ENCODE peak calls at places on chromosomes 13 and 19, in five cellular contexts. One of them, this sample, is unnamed.

GRCh38 chr13:39876258-39876657 is 220.8 kb downstream of the COG6 start:
- DNase-seq in endothelial cell of umbilical vein: peak
- DNase-seq in AG04450: peak
- DNase-seq in CD4-positive, alpha-beta memory T cell: no peak
- DNase-seq in heart left ventricle: no peak
- DNase-seq in this sample: peak

GRCh38 chr13:43058318-43058674 is 34.9 kb downstream of the DNAJC15 start:
- DNase-seq in endothelial cell of umbilical vein: no peak
- DNase-seq in AG04450: no peak
- DNase-seq in CD4-positive, alpha-beta memory T cell: no peak
- DNase-seq in heart left ventricle: no peak
- DNase-seq in this sample: peak

GRCh38 chr13:40221460-40222201 is 444.8 kb downstream of the FOXO1 start:
- DNase-seq in endothelial cell of umbilical vein: no peak
- DNase-seq in AG04450: no peak
- DNase-seq in CD4-positive, alpha-beta memory T cell: peak
- DNase-seq in heart left ventricle: no peak
- DNase-seq in this sample: peak

GRCh38 chr19:679418-680286 is 3.5 kb downstream of the FSTL3 start:
- DNase-seq in endothelial cell of umbilical vein: peak
- DNase-seq in AG04450: peak
- DNase-seq in CD4-positive, alpha-beta memory T cell: peak
- DNase-seq in heart left ventricle: peak
- DNase-seq in this sample: no peak

GRCh38 chr19:3509566-3509989 is 3.5 kb downstream of the FZR1 start:
- DNase-seq in endothelial cell of umbilical vein: no peak
- DNase-seq in AG04450: no peak
- DNase-seq in CD4-positive, alpha-beta memory T cell: no peak
- DNase-seq in heart left ventricle: no peak
- DNase-seq in this sample: peak

GRCh38 chr19:42553292-42554045 is 25.2 kb upstream of the CEACAM1 start:
- DNase-seq in endothelial cell of umbilical vein: no peak
- DNase-seq in AG04450: peak
- DNase-seq in CD4-positive, alpha-beta memory T cell: no peak
- DNase-seq in heart left ventricle: peak
- DNase-seq in this sample: peak

GRCh38 chr13:71867101-71867814 is at the start of gene DACH1:
- DNase-seq in endothelial cell of umbilical vein: peak
- DNase-seq in AG04450: no peak
- DNase-seq in CD4-positive, alpha-beta memory T cell: no peak
- DNase-seq in heart left ventricle: peak
- DNase-seq in this sample: peak

GRCh38 chr19:4399871-4400768 is at the start of gene SH3GL1:
- DNase-seq in endothelial cell of umbilical vein: peak
- DNase-seq in AG04450: peak
- DNase-seq in CD4-positive, alpha-beta memory T cell: peak
- DNase-seq in heart left ventricle: peak
- DNase-seq in this sample: peak

GRCh38 chr19:40424637-40425449 is 949 bp downstream of the SERTAD1 start:
- DNase-seq in endothelial cell of umbilical vein: peak
- DNase-seq in AG04450: no peak
- DNase-seq in CD4-positive, alpha-beta memory T cell: no peak
- DNase-seq in heart left ventricle: no peak
- DNase-seq in this sample: peak

GRCh38 chr19:13906525-13906904 is 514 bp downstream of the CC2D1A start:
- DNase-seq in endothelial cell of umbilical vein: no peak
- DNase-seq in AG04450: no peak
- DNase-seq in CD4-positive, alpha-beta memory T cell: no peak
- DNase-seq in heart left ventricle: no peak
- DNase-seq in this sample: no peak

GRCh38 chr13:102873653-102874052 is 27.8 kb downstream of the ERCC5 start:
- DNase-seq in endothelial cell of umbilical vein: peak
- DNase-seq in AG04450: no peak
- DNase-seq in CD4-positive, alpha-beta memory T cell: no peak
- DNase-seq in heart left ventricle: no peak
- DNase-seq in this sample: peak

GRCh38 chr13:39913928-39914327 is 258.5 kb downstream of the COG6 start:
- DNase-seq in endothelial cell of umbilical vein: peak
- DNase-seq in AG04450: no peak
- DNase-seq in CD4-positive, alpha-beta memory T cell: no peak
- DNase-seq in heart left ventricle: no peak
- DNase-seq in this sample: peak

GRCh38 chr13:47287291-47287751 is 390.5 kb upstream of the HTR2A start:
- DNase-seq in endothelial cell of umbilical vein: no peak
- DNase-seq in AG04450: peak
- DNase-seq in CD4-positive, alpha-beta memory T cell: no peak
- DNase-seq in heart left ventricle: no peak
- DNase-seq in this sample: peak

GRCh38 chr19:56071151-56071550 is 49.9 kb downstream of the ZNF787 start:
- DNase-seq in endothelial cell of umbilical vein: no peak
- DNase-seq in AG04450: no peak
- DNase-seq in CD4-positive, alpha-beta memory T cell: no peak
- DNase-seq in heart left ventricle: no peak
- DNase-seq in this sample: no peak

GRCh38 chr19:8423821-8424223 is 10.7 kb downstream of the MARCHF2 start:
- DNase-seq in endothelial cell of umbilical vein: peak
- DNase-seq in AG04450: peak
- DNase-seq in CD4-positive, alpha-beta memory T cell: no peak
- DNase-seq in heart left ventricle: peak
- DNase-seq in this sample: peak

GRCh38 chr19:674282-675151 is 1.7 kb upstream of the FSTL3 start:
- DNase-seq in endothelial cell of umbilical vein: no peak
- DNase-seq in AG04450: no peak
- DNase-seq in CD4-positive, alpha-beta memory T cell: no peak
- DNase-seq in heart left ventricle: no peak
- DNase-seq in this sample: no peak

GRCh38 chr19:54418030-54418929 is 3.0 kb downstream of the TTYH1 start:
- DNase-seq in endothelial cell of umbilical vein: no peak
- DNase-seq in AG04450: no peak
- DNase-seq in CD4-positive, alpha-beta memory T cell: peak
- DNase-seq in heart left ventricle: no peak
- DNase-seq in this sample: peak

GRCh38 chr13:36819811-36820140 is 754 bp downstream of the RFXAP start:
- DNase-seq in endothelial cell of umbilical vein: no peak
- DNase-seq in AG04450: no peak
- DNase-seq in CD4-positive, alpha-beta memory T cell: peak
- DNase-seq in heart left ventricle: no peak
- DNase-seq in this sample: peak

GRCh38 chr13:50090211-50090610 is 75.0 kb downstream of the KCNRG start:
- DNase-seq in endothelial cell of umbilical vein: no peak
- DNase-seq in AG04450: no peak
- DNase-seq in CD4-positive, alpha-beta memory T cell: no peak
- DNase-seq in heart left ventricle: no peak
- DNase-seq in this sample: no peak

GRCh38 chr19:46610851-46611770 is 10.0 kb downstream of the CALM3 start:
- DNase-seq in endothelial cell of umbilical vein: no peak
- DNase-seq in AG04450: no peak
- DNase-seq in CD4-positive, alpha-beta memory T cell: peak
- DNase-seq in heart left ventricle: no peak
- DNase-seq in this sample: no peak

GRCh38 chr19:33459220-33459619 is 62.4 kb downstream of the PEPD start:
- DNase-seq in endothelial cell of umbilical vein: no peak
- DNase-seq in AG04450: no peak
- DNase-seq in CD4-positive, alpha-beta memory T cell: no peak
- DNase-seq in heart left ventricle: no peak
- DNase-seq in this sample: no peak

GRCh38 chr19:16829822-16830289 is 658 bp downstream of the SIN3B start:
- DNase-seq in endothelial cell of umbilical vein: no peak
- DNase-seq in AG04450: no peak
- DNase-seq in CD4-positive, alpha-beta memory T cell: no peak
- DNase-seq in heart left ventricle: no peak
- DNase-seq in this sample: no peak

GRCh38 chr19:16828990-16829821 is at the start of gene SIN3B:
- DNase-seq in endothelial cell of umbilical vein: peak
- DNase-seq in AG04450: peak
- DNase-seq in CD4-positive, alpha-beta memory T cell: peak
- DNase-seq in heart left ventricle: peak
- DNase-seq in this sample: peak

GRCh38 chr19:16834747-16835146 is 5.5 kb downstream of the SIN3B start:
- DNase-seq in endothelial cell of umbilical vein: no peak
- DNase-seq in AG04450: no peak
- DNase-seq in CD4-positive, alpha-beta memory T cell: no peak
- DNase-seq in heart left ventricle: no peak
- DNase-seq in this sample: no peak

GRCh38 chr19:16830679-16831078 is 1.5 kb downstream of the SIN3B start:
- DNase-seq in endothelial cell of umbilical vein: no peak
- DNase-seq in AG04450: no peak
- DNase-seq in CD4-positive, alpha-beta memory T cell: no peak
- DNase-seq in heart left ventricle: no peak
- DNase-seq in this sample: peak

DNA sequence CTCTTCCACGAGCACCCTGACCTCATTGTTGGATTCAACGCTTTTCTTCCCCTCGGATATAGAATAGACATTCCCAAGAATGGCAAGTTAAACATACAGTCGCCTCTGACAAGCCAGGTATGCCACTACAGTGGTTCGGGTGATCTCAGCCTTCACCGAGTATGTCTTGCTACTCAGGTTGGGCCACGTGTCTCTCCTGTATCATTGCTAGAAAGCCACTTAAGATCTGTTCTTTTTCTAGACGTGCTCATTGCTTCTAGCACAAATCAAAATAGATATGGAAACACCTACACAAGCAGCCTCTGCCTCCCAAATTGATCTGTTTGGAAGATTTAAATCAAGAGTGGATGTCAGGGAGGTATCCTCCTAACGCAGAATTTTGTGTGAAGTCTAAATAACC is 2.3 kb downstream of the SIN3B start:
- DNase-seq in endothelial cell of umbilical vein: no peak
- DNase-seq in AG04450: no peak
- DNase-seq in CD4-positive, alpha-beta memory T cell: no peak
- DNase-seq in heart left ventricle: no peak
- DNase-seq in this sample: no peak
- H3K27ac ChIP-seq in endothelial cell of umbilical vein: no peak
- H3K27ac ChIP-seq in AG04450: no peak
- H3K27ac ChIP-seq in CD4-positive, alpha-beta memory T cell: no peak
- H3K27ac ChIP-seq in heart left ventricle: no peak
- H3K27ac ChIP-seq in this sample: no peak

GRCh38 chr13:100024023-100024422 is 42.4 kb downstream of the ZIC2 start:
- DNase-seq in endothelial cell of umbilical vein: no peak
- DNase-seq in AG04450: no peak
- DNase-seq in CD4-positive, alpha-beta memory T cell: no peak
- DNase-seq in heart left ventricle: no peak
- DNase-seq in this sample: no peak

GRCh38 chr13:100029930-100030329 is 48.3 kb downstream of the ZIC2 start:
- DNase-seq in endothelial cell of umbilical vein: no peak
- DNase-seq in AG04450: no peak
- DNase-seq in CD4-positive, alpha-beta memory T cell: no peak
- DNase-seq in heart left ventricle: no peak
- DNase-seq in this sample: no peak
- H3K4me3 ChIP-seq in endothelial cell of umbilical vein: no peak
- H3K4me3 ChIP-seq in AG04450: no peak
- H3K4me3 ChIP-seq in CD4-positive, alpha-beta memory T cell: no peak
- H3K4me3 ChIP-seq in heart left ventricle: no peak
- H3K4me3 ChIP-seq in this sample: no peak

GRCh38 chr19:10763828-10764339 is 46.0 kb downstream of the DNM2 start:
- DNase-seq in endothelial cell of umbilical vein: no peak
- DNase-seq in AG04450: no peak
- DNase-seq in CD4-positive, alpha-beta memory T cell: no peak
- DNase-seq in heart left ventricle: no peak
- DNase-seq in this sample: no peak

GRCh38 chr19:10762656-10763055 is 44.8 kb downstream of the DNM2 start:
- DNase-seq in endothelial cell of umbilical vein: no peak
- DNase-seq in AG04450: no peak
- DNase-seq in CD4-positive, alpha-beta memory T cell: peak
- DNase-seq in heart left ventricle: peak
- DNase-seq in this sample: no peak

GRCh38 chr19:10760268-10760944 is 42.5 kb downstream of the DNM2 start:
- DNase-seq in endothelial cell of umbilical vein: no peak
- DNase-seq in AG04450: no peak
- DNase-seq in CD4-positive, alpha-beta memory T cell: no peak
- DNase-seq in heart left ventricle: no peak
- DNase-seq in this sample: no peak

GRCh38 chr19:10763399-10763798 is 45.5 kb downstream of the DNM2 start:
- DNase-seq in endothelial cell of umbilical vein: no peak
- DNase-seq in AG04450: no peak
- DNase-seq in CD4-positive, alpha-beta memory T cell: no peak
- DNase-seq in heart left ventricle: no peak
- DNase-seq in this sample: no peak

DNA sequence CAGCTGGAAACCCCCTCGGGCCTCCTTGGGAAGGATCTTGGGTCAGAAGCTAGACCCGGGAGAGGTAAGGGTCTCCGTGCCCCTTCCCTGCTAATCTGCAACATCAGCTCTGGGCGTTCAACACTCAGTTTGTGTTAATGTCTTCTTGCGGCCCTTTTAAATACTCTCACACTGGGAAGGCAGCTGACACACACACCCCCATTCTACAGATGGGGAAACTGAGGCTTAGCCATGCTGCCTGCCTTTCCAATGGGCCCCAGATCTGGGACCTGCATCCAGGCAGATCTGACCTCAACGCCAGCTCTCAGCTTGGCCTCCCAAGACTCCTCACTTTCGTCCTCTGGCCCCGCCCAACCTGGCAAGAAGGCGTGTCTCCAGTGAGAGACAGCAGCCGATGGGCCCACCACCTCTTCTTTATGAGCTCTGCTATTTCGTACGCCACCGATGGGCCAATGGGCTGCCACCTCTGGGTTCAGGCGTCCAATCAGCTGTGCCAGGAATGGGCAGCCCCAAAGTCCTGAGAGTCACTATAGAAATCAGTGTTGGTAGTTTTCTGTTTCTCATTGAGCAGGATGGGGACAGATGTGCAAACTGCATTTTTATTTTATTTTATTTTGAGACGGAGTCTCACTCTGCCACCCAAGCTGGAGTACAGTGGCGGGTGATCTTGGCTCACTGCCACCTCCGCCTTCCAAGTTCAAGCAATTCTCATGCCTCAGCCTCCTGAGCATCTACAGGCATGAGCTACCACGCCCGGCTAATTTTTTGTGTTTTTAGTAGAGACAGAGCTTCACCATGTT is 43.8 kb downstream of the DNM2 start:
- DNase-seq in endothelial cell of umbilical vein: no peak
- DNase-seq in AG04450: no peak
- DNase-seq in CD4-positive, alpha-beta memory T cell: no peak
- DNase-seq in heart left ventricle: no peak
- DNase-seq in this sample: no peak
- H3K27ac ChIP-seq in endothelial cell of umbilical vein: no peak
- H3K27ac ChIP-seq in AG04450: no peak
- H3K27ac ChIP-seq in CD4-positive, alpha-beta memory T cell: peak
- H3K27ac ChIP-seq in heart left ventricle: peak
- H3K27ac ChIP-seq in this sample: no peak

GRCh38 chr13:109783815-109784589 is 2.4 kb downstream of the IRS2 start:
- DNase-seq in endothelial cell of umbilical vein: no peak
- DNase-seq in AG04450: no peak
- DNase-seq in CD4-positive, alpha-beta memory T cell: no peak
- DNase-seq in heart left ventricle: peak
- DNase-seq in this sample: no peak

GRCh38 chr13:109785892-109786450 is 412 bp downstream of the IRS2 start:
- DNase-seq in endothelial cell of umbilical vein: no peak
- DNase-seq in AG04450: no peak
- DNase-seq in CD4-positive, alpha-beta memory T cell: no peak
- DNase-seq in heart left ventricle: peak
- DNase-seq in this sample: no peak

GRCh38 chr13:109784590-109785140 is 1.7 kb downstream of the IRS2 start:
- DNase-seq in endothelial cell of umbilical vein: peak
- DNase-seq in AG04450: no peak
- DNase-seq in CD4-positive, alpha-beta memory T cell: peak
- DNase-seq in heart left ventricle: peak
- DNase-seq in this sample: peak

GRCh38 chr13:109786457-109787134 is at the start of gene IRS2:
- DNase-seq in endothelial cell of umbilical vein: peak
- DNase-seq in AG04450: peak
- DNase-seq in CD4-positive, alpha-beta memory T cell: peak
- DNase-seq in heart left ventricle: peak
- DNase-seq in this sample: peak

GRCh38 chr13:109785141-109785891 is 1.1 kb downstream of the IRS2 start:
- DNase-seq in endothelial cell of umbilical vein: peak
- DNase-seq in AG04450: no peak
- DNase-seq in CD4-positive, alpha-beta memory T cell: peak
- DNase-seq in heart left ventricle: peak
- DNase-seq in this sample: peak
- H3K4me3 ChIP-seq in endothelial cell of umbilical vein: peak
- H3K4me3 ChIP-seq in AG04450: peak
- H3K4me3 ChIP-seq in CD4-positive, alpha-beta memory T cell: peak
- H3K4me3 ChIP-seq in heart left ventricle: peak
- H3K4me3 ChIP-seq in this sample: peak